ENCODE peak calls at places on chromosomes 13 and 19, in four cellular contexts. One of them, this sample, is unnamed.

GRCh38 chr13:35979378-35979911 is 151.7 kb downstream of the DCLK1 start:
- DNase-seq in SK-N-SH: no peak
- DNase-seq in GM12878: no peak
- DNase-seq in K562: no peak
- DNase-seq in this sample: peak

GRCh38 chr13:79658333-79658975 is 177.5 kb downstream of the NDFIP2 start:
- DNase-seq in SK-N-SH: peak
- DNase-seq in GM12878: no peak
- DNase-seq in K562: no peak
- DNase-seq in this sample: no peak

GRCh38 chr13:58994778-58995177 is 1169.0 kb downstream of the DIAPH3 start:
- DNase-seq in GM12878: no peak
- DNase-seq in SK-N-SH: no peak
- DNase-seq in K562: no peak
- DNase-seq in this sample: no peak

GRCh38 chr13:71240906-71241305 is 626.1 kb downstream of the DACH1 start:
- DNase-seq in K562: no peak
- DNase-seq in GM12878: no peak
- DNase-seq in SK-N-SH: peak
- DNase-seq in this sample: no peak

GRCh38 chr13:95620498-95621140 is 23.9 kb downstream of the DZIP1 start:
- DNase-seq in K562: no peak
- DNase-seq in SK-N-SH: no peak
- DNase-seq in GM12878: no peak
- DNase-seq in this sample: no peak

GRCh38 chr13:76711515-76712182 is 174.6 kb downstream of the KCTD12 start:
- DNase-seq in SK-N-SH: no peak
- DNase-seq in K562: no peak
- DNase-seq in GM12878: no peak
- DNase-seq in this sample: peak

GRCh38 chr19:6498294-6499036 is 3.6 kb downstream of the TUBB4A start:
- DNase-seq in K562: peak
- DNase-seq in SK-N-SH: no peak
- DNase-seq in GM12878: no peak
- DNase-seq in this sample: no peak

GRCh38 chr19:47315125-47315821 is 5.6 kb downstream of the C5AR1 start:
- DNase-seq in K562: peak
- DNase-seq in GM12878: no peak
- DNase-seq in SK-N-SH: no peak
- DNase-seq in this sample: peak

GRCh38 chr13:112812306-112813034 is 122.6 kb downstream of the ATP11A start:
- DNase-seq in K562: no peak
- DNase-seq in SK-N-SH: no peak
- DNase-seq in GM12878: no peak
- DNase-seq in this sample: no peak

GRCh38 chr19:10603084-10603872 is 16.2 kb upstream of the AP1M2 start:
- DNase-seq in K562: peak
- DNase-seq in SK-N-SH: peak
- DNase-seq in GM12878: peak
- DNase-seq in this sample: no peak

GRCh38 chr13:40060318-40061007 is 405.0 kb downstream of the COG6 start:
- DNase-seq in SK-N-SH: no peak
- DNase-seq in K562: no peak
- DNase-seq in GM12878: peak
- DNase-seq in this sample: no peak

GRCh38 chr13:106597759-106598395 is 29.9 kb upstream of the ARGLU1 start:
- DNase-seq in SK-N-SH: no peak
- DNase-seq in K562: no peak
- DNase-seq in GM12878: no peak
- DNase-seq in this sample: no peak

GRCh38 chr19:49861541-49862410 is 5.6 kb downstream of the PNKP start:
- DNase-seq in K562: no peak
- DNase-seq in SK-N-SH: no peak
- DNase-seq in GM12878: no peak
- DNase-seq in this sample: no peak

GRCh38 chr13:45833663-45834062 is 17.9 kb downstream of the SIAH3 start:
- DNase-seq in GM12878: no peak
- DNase-seq in K562: no peak
- DNase-seq in SK-N-SH: no peak
- DNase-seq in this sample: peak

GRCh38 chr19:58021541-58022282 is 12.1 kb upstream of the ZSCAN1 start:
- DNase-seq in GM12878: no peak
- DNase-seq in SK-N-SH: peak
- DNase-seq in K562: peak
- DNase-seq in this sample: peak

GRCh38 chr19:35153701-35154534 is 617 bp upstream of the FXYD5 start:
- DNase-seq in SK-N-SH: peak
- DNase-seq in K562: peak
- DNase-seq in GM12878: no peak
- DNase-seq in this sample: no peak

GRCh38 chr19:49689133-49690072 is at the start of gene ADM5:
- DNase-seq in K562: no peak
- DNase-seq in SK-N-SH: peak
- DNase-seq in GM12878: no peak
- DNase-seq in this sample: no peak

GRCh38 chr13:94178625-94179244 is 300.7 kb downstream of the DCT start:
- DNase-seq in K562: no peak
- DNase-seq in SK-N-SH: no peak
- DNase-seq in GM12878: no peak
- DNase-seq in this sample: peak

GRCh38 chr13:81395368-81395767 is 1054.4 kb upstream of the SPRY2 start:
- DNase-seq in K562: peak
- DNase-seq in SK-N-SH: peak
- DNase-seq in GM12878: no peak
- DNase-seq in this sample: no peak

GRCh38 chr19:16160943-16161560 is 12.3 kb downstream of the CIB3 start:
- DNase-seq in GM12878: no peak
- DNase-seq in K562: peak
- DNase-seq in SK-N-SH: no peak
- DNase-seq in this sample: peak

GRCh38 chr19:888615-889385 is 4.2 kb downstream of the MED16 start:
- DNase-seq in GM12878: no peak
- DNase-seq in K562: peak
- DNase-seq in SK-N-SH: no peak
- DNase-seq in this sample: no peak

GRCh38 chr13:32209670-32210069 is 105.5 kb downstream of the ZAR1L start:
- DNase-seq in K562: no peak
- DNase-seq in SK-N-SH: no peak
- DNase-seq in GM12878: no peak
- DNase-seq in this sample: peak

GRCh38 chr13:65594255-65594654 is 1635.9 kb downstream of the PCDH9 start:
- DNase-seq in K562: no peak
- DNase-seq in SK-N-SH: peak
- DNase-seq in GM12878: no peak
- DNase-seq in this sample: peak

GRCh38 chr19:42216653-42217521 is 590 bp downstream of the DEDD2 start:
- DNase-seq in GM12878: no peak
- DNase-seq in K562: peak
- DNase-seq in SK-N-SH: peak
- DNase-seq in this sample: peak

GRCh38 chr13:83168575-83168974 is 713.7 kb downstream of the SLITRK1 start:
- DNase-seq in K562: no peak
- DNase-seq in SK-N-SH: no peak
- DNase-seq in GM12878: no peak
- DNase-seq in this sample: peak

GRCh38 chr13:21675095-21676007 is 4.5 kb downstream of the FGF9 start:
- DNase-seq in SK-N-SH: peak
- DNase-seq in GM12878: no peak
- DNase-seq in K562: no peak
- DNase-seq in this sample: no peak

GRCh38 chr13:52003551-52003950 is 7.7 kb downstream of the ATP7B start:
- DNase-seq in SK-N-SH: no peak
- DNase-seq in GM12878: no peak
- DNase-seq in K562: no peak
- DNase-seq in this sample: no peak

GRCh38 chr13:38888309-38888708 is 102.3 kb downstream of the STOML3 start:
- DNase-seq in SK-N-SH: no peak
- DNase-seq in K562: no peak
- DNase-seq in GM12878: no peak
- DNase-seq in this sample: peak

GRCh38 chr13:25538276-25538675 is 166.5 kb downstream of the ATP8A2 start:
- DNase-seq in K562: no peak
- DNase-seq in SK-N-SH: no peak
- DNase-seq in GM12878: no peak
- DNase-seq in this sample: no peak

GRCh38 chr19:32717496-32717895 is 2.1 kb upstream of the TDRD12 start:
- DNase-seq in GM12878: no peak
- DNase-seq in SK-N-SH: no peak
- DNase-seq in K562: no peak
- DNase-seq in this sample: no peak

GRCh38 chr19:49988433-49988832 is 27.5 kb upstream of the SIGLEC11 start:
- DNase-seq in GM12878: no peak
- DNase-seq in K562: no peak
- DNase-seq in SK-N-SH: no peak
- DNase-seq in this sample: peak

GRCh38 chr19:46720516-46721239 is 3.8 kb upstream of the PRKD2 start:
- DNase-seq in K562: no peak
- DNase-seq in GM12878: no peak
- DNase-seq in SK-N-SH: no peak
- DNase-seq in this sample: no peak

GRCh38 chr13:47549219-47549752 is 451.8 kb downstream of the SUCLA2 start:
- DNase-seq in GM12878: no peak
- DNase-seq in K562: no peak
- DNase-seq in SK-N-SH: no peak
- DNase-seq in this sample: no peak

GRCh38 chr13:43493496-43494000 is 293.2 kb downstream of the ENOX1 start:
- DNase-seq in GM12878: no peak
- DNase-seq in SK-N-SH: no peak
- DNase-seq in K562: no peak
- DNase-seq in this sample: no peak
- TF ChIP-seq MXI1 in GM12878: no peak
- TF ChIP-seq MXI1 in SK-N-SH: no peak
- TF ChIP-seq MXI1 in K562: no peak
- TF ChIP-seq MXI1 in this sample: no peak

DNA sequence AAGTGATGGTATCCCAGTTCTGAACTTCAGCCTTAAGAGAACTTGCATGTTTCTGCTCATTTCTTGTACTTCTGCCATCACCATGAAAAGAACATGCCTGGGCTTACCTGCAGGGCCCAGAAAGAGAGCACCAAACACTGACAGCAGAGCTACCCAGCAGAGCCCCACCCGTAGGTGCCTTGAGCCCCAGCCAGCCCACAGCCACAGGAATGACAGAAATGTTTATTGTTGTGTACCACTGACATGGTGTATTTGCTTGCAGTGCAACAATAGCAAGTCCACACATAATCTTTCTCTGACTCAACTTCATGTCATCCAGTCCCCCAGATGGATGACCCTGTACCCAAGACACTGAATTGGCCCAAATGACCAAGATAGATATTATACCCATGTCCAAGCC is 195.2 kb downstream of the TSHZ3 start:
- DNase-seq in SK-N-SH: no peak
- DNase-seq in K562: no peak
- DNase-seq in GM12878: no peak
- DNase-seq in this sample: peak
- TF ChIP-seq RCOR1 in SK-N-SH: no peak
- TF ChIP-seq RCOR1 in K562: no peak
- TF ChIP-seq RCOR1 in GM12878: no peak
- TF ChIP-seq RCOR1 in this sample: no peak

DNA sequence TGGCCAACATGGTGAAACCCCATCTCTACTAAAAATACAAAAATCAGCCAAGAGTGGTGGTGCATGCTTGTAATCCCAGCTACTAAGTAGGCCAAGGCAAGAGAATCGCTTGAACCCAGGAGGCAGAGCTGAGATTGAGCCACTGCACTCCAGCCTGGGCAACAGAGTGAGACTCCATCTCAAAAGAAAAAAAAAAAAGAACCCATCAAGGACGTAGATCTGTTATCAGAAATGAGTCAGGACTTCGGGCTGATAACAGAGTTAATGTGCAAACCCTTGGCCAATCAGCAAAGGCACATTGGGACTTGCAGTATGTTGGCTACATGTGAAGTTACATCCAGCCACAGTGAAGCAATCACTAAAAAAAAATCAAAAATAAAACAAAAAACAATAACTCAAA is 4.8 kb upstream of the LGALS7B start:
- DNase-seq in SK-N-SH: no peak
- DNase-seq in GM12878: no peak
- DNase-seq in K562: no peak
- DNase-seq in this sample: peak
- TF ChIP-seq RFX5 in SK-N-SH: no peak
- TF ChIP-seq RFX5 in GM12878: no peak
- TF ChIP-seq RFX5 in K562: no peak
- TF ChIP-seq RFX5 in this sample: no peak

GRCh38 chr19:18772620-18773587 is 18.2 kb downstream of the COMP start:
- DNase-seq in SK-N-SH: no peak
- DNase-seq in K562: no peak
- DNase-seq in GM12878: no peak
- DNase-seq in this sample: no peak
- TF ChIP-seq MXI1 in SK-N-SH: no peak
- TF ChIP-seq MXI1 in K562: no peak
- TF ChIP-seq MXI1 in GM12878: no peak
- TF ChIP-seq MXI1 in this sample: no peak

GRCh38 chr19:2033825-2034159 is 17.3 kb downstream of the MKNK2 start:
- DNase-seq in SK-N-SH: no peak
- DNase-seq in K562: no peak
- DNase-seq in GM12878: no peak
- DNase-seq in this sample: no peak

GRCh38 chr19:2034729-2035589 is 16.1 kb downstream of the MKNK2 start:
- DNase-seq in SK-N-SH: peak
- DNase-seq in K562: peak
- DNase-seq in GM12878: no peak
- DNase-seq in this sample: peak

GRCh38 chr19:2033115-2033824 is 17.8 kb upstream of the BTBD2 start:
- DNase-seq in GM12878: no peak
- DNase-seq in SK-N-SH: no peak
- DNase-seq in K562: no peak
- DNase-seq in this sample: no peak

GRCh38 chr19:2035590-2035991 is 15.5 kb downstream of the MKNK2 start:
- DNase-seq in SK-N-SH: no peak
- DNase-seq in GM12878: no peak
- DNase-seq in K562: no peak
- DNase-seq in this sample: no peak

DNA sequence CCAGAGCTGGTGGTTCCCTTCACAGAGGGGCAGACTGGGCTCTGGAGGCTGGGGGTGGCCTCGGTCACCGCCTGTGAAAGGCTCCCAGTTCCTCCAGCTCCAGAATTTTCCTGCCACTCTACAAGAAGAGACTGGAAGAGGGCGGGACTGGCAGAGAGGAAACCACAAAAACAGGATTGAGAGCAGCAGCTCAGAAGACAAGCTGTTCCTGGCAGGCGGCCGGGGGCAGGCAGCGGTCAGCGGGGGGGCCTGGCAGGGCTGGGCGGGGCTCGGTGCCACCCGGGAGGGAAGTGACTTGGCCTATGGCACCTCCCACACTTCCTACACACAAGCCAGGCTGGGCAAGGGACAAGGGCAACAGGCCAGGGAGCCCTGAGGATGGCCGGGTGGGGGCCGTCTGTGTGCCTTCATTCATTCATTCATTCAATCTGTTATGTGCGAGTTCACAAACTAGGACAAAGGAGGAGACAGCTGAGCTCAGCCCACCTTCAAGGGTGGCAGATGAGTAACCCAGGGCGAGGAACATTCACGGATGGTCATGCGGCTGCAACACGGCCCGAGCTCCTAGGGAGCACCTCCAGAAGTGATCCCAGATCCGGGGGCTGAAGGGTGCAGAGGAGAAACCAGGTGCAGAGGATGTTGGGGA is 16.9 kb upstream of the BTBD2 start:
- DNase-seq in SK-N-SH: peak
- DNase-seq in GM12878: no peak
- DNase-seq in K562: no peak
- DNase-seq in this sample: peak
- TF ChIP-seq RCOR1 in SK-N-SH: peak
- TF ChIP-seq RCOR1 in GM12878: no peak
- TF ChIP-seq RCOR1 in K562: no peak
- TF ChIP-seq RCOR1 in this sample: no peak